ENCODE peak calls at places on chromosomes 11 and 22, in six cellular contexts. One of them, this sample, is unnamed.

GRCh38 chr11:12235549-12235944 is 125.2 kb downstream of the MICAL2 start:
- DNase-seq in HCT116: no peak
- DNase-seq in K562: peak
- DNase-seq in HL-60: no peak
- DNase-seq in breast epithelium: no peak
- DNase-seq in spleen: no peak
- DNase-seq in this sample: no peak

GRCh38 chr11:26753738-26754504 is 32.1 kb upstream of the SLC5A12 start:
- DNase-seq in breast epithelium: peak
- DNase-seq in HCT116: peak
- DNase-seq in HL-60: peak
- DNase-seq in spleen: no peak
- DNase-seq in K562: peak
- DNase-seq in this sample: no peak

GRCh38 chr11:110830344-110831141 is 118.3 kb upstream of the ARHGAP20 start:
- DNase-seq in K562: no peak
- DNase-seq in HL-60: no peak
- DNase-seq in spleen: no peak
- DNase-seq in HCT116: no peak
- DNase-seq in breast epithelium: no peak
- DNase-seq in this sample: peak

GRCh38 chr22:21947040-21948014 is 5.3 kb downstream of the PPM1F start:
- DNase-seq in HL-60: no peak
- DNase-seq in K562: peak
- DNase-seq in HCT116: no peak
- DNase-seq in breast epithelium: no peak
- DNase-seq in spleen: peak
- DNase-seq in this sample: no peak

GRCh38 chr11:113048820-113049555 is 87.8 kb downstream of the NCAM1 start:
- DNase-seq in breast epithelium: no peak
- DNase-seq in HL-60: no peak
- DNase-seq in spleen: no peak
- DNase-seq in K562: no peak
- DNase-seq in HCT116: no peak
- DNase-seq in this sample: no peak

GRCh38 chr11:88320149-88320559 is 17.4 kb downstream of the CTSC start:
- DNase-seq in spleen: no peak
- DNase-seq in K562: no peak
- DNase-seq in breast epithelium: no peak
- DNase-seq in HL-60: no peak
- DNase-seq in HCT116: no peak
- DNase-seq in this sample: no peak

GRCh38 chr11:124788521-124788920 is 11.7 kb downstream of the MSANTD2 start:
- DNase-seq in HL-60: no peak
- DNase-seq in breast epithelium: no peak
- DNase-seq in spleen: no peak
- DNase-seq in HCT116: no peak
- DNase-seq in K562: no peak
- DNase-seq in this sample: no peak

GRCh38 chr11:196786-197731 is 4.2 kb downstream of the SCGB1C1 start:
- DNase-seq in HCT116: no peak
- DNase-seq in breast epithelium: no peak
- DNase-seq in spleen: no peak
- DNase-seq in K562: no peak
- DNase-seq in HL-60: peak
- DNase-seq in this sample: no peak

GRCh38 chr11:122202951-122203456 is 87.0 kb upstream of the BLID start:
- DNase-seq in HL-60: peak
- DNase-seq in K562: peak
- DNase-seq in spleen: peak
- DNase-seq in breast epithelium: peak
- DNase-seq in HCT116: peak
- DNase-seq in this sample: peak

GRCh38 chr22:26170795-26171194 is 1.5 kb downstream of the SEZ6L start:
- DNase-seq in HCT116: no peak
- DNase-seq in K562: peak
- DNase-seq in spleen: no peak
- DNase-seq in HL-60: no peak
- DNase-seq in breast epithelium: no peak
- DNase-seq in this sample: peak

GRCh38 chr22:35661377-35661937 is 13.2 kb downstream of the APOL6 start:
- DNase-seq in HL-60: no peak
- DNase-seq in spleen: no peak
- DNase-seq in HCT116: no peak
- DNase-seq in K562: no peak
- DNase-seq in breast epithelium: no peak
- DNase-seq in this sample: no peak

DNA sequence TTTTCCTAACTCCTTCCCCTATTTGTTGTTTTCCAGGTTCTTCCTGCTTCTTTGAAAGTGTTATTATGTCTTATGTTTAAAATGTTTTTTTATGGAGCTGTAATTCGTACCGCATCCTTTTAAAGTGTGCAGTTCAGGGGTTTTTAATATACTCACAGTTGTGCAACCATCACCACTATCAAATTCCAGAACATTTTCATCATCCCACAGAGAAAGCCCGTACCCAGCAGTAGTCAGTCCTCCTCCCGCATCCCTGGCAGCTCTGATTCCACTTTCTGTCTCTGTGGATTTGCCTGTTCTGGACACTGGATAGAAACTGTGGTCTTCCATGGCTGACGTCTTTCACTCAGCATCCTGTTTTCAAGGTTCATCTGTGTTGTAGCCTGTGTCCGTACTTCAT is 73.7 kb downstream of the JAM3 start:
- DNase-seq in breast epithelium: no peak
- DNase-seq in spleen: no peak
- DNase-seq in HCT116: no peak
- DNase-seq in K562: no peak
- DNase-seq in HL-60: no peak
- DNase-seq in this sample: no peak
- TF ChIP-seq POLR2AphosphoS5 in breast epithelium: no peak
- TF ChIP-seq POLR2AphosphoS5 in spleen: no peak
- TF ChIP-seq POLR2AphosphoS5 in HCT116: no peak
- TF ChIP-seq POLR2AphosphoS5 in K562: no peak
- TF ChIP-seq POLR2AphosphoS5 in HL-60: no peak
- TF ChIP-seq POLR2AphosphoS5 in this sample: no peak

GRCh38 chr22:46125816-46126770 is 24.2 kb upstream of the PPARA start:
- DNase-seq in HCT116: no peak
- DNase-seq in HL-60: no peak
- DNase-seq in spleen: no peak
- DNase-seq in breast epithelium: no peak
- DNase-seq in K562: no peak
- DNase-seq in this sample: no peak
- TF ChIP-seq POLR2AphosphoS5 in HCT116: no peak
- TF ChIP-seq POLR2AphosphoS5 in HL-60: no peak
- TF ChIP-seq POLR2AphosphoS5 in spleen: no peak
- TF ChIP-seq POLR2AphosphoS5 in breast epithelium: no peak
- TF ChIP-seq POLR2AphosphoS5 in K562: no peak
- TF ChIP-seq POLR2AphosphoS5 in this sample: no peak

DNA sequence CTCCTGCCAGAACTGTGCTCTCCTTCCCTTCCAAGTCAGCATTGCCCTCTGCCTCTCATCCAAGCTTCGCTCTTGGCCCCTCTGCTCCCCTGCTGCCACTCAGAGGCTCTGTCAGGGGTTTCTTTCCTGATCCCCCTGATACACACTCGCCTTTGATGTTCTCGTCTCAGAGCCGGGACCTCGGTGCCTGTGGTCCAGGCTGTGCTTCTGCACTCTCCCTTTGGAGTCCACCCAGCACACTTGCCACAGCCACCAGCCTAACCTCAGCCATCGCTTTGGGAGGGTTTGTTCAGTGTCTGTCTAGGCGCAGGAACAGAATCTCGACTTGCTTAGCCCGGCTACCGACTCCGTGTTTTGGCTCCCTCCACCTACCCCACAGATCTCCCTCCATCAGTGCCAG is 29.1 kb downstream of the PPFIA1 start:
- DNase-seq in breast epithelium: no peak
- DNase-seq in K562: no peak
- DNase-seq in HCT116: no peak
- DNase-seq in HL-60: no peak
- DNase-seq in spleen: peak
- DNase-seq in this sample: no peak
- TF ChIP-seq POLR2AphosphoS5 in breast epithelium: no peak
- TF ChIP-seq POLR2AphosphoS5 in K562: no peak
- TF ChIP-seq POLR2AphosphoS5 in HCT116: no peak
- TF ChIP-seq POLR2AphosphoS5 in HL-60: no peak
- TF ChIP-seq POLR2AphosphoS5 in spleen: no peak
- TF ChIP-seq POLR2AphosphoS5 in this sample: no peak

GRCh38 chr11:30564994-30565393 is 21.2 kb downstream of the MPPED2 start:
- DNase-seq in spleen: no peak
- DNase-seq in K562: no peak
- DNase-seq in HL-60: no peak
- DNase-seq in breast epithelium: no peak
- DNase-seq in HCT116: no peak
- DNase-seq in this sample: no peak
- TF ChIP-seq POLR2AphosphoS5 in spleen: no peak
- TF ChIP-seq POLR2AphosphoS5 in K562: no peak
- TF ChIP-seq POLR2AphosphoS5 in HL-60: no peak
- TF ChIP-seq POLR2AphosphoS5 in breast epithelium: no peak
- TF ChIP-seq POLR2AphosphoS5 in HCT116: no peak
- TF ChIP-seq POLR2AphosphoS5 in this sample: no peak

GRCh38 chr11:67441082-67441683 is 2.1 kb downstream of the CORO1B start:
- DNase-seq in spleen: no peak
- DNase-seq in HCT116: no peak
- DNase-seq in HL-60: no peak
- DNase-seq in K562: no peak
- DNase-seq in breast epithelium: no peak
- DNase-seq in this sample: no peak

GRCh38 chr11:67441731-67442401 is 1.4 kb downstream of the CORO1B start:
- DNase-seq in K562: no peak
- DNase-seq in HCT116: no peak
- DNase-seq in HL-60: no peak
- DNase-seq in breast epithelium: no peak
- DNase-seq in spleen: peak
- DNase-seq in this sample: no peak

GRCh38 chr11:67445515-67445914 is 2.2 kb upstream of the CORO1B start:
- DNase-seq in HL-60: no peak
- DNase-seq in K562: no peak
- DNase-seq in spleen: no peak
- DNase-seq in breast epithelium: no peak
- DNase-seq in HCT116: no peak
- DNase-seq in this sample: no peak

GRCh38 chr11:67440229-67441081 is 2.8 kb downstream of the CORO1B start:
- DNase-seq in spleen: no peak
- DNase-seq in breast epithelium: no peak
- DNase-seq in K562: no peak
- DNase-seq in HCT116: no peak
- DNase-seq in HL-60: no peak
- DNase-seq in this sample: no peak

GRCh38 chr11:67442504-67443398 is 525 bp downstream of the CORO1B start:
- DNase-seq in spleen: peak
- DNase-seq in HCT116: no peak
- DNase-seq in breast epithelium: no peak
- DNase-seq in K562: no peak
- DNase-seq in HL-60: no peak
- DNase-seq in this sample: no peak
- TF ChIP-seq POLR2AphosphoS5 in spleen: peak
- TF ChIP-seq POLR2AphosphoS5 in HCT116: no peak
- TF ChIP-seq POLR2AphosphoS5 in breast epithelium: no peak
- TF ChIP-seq POLR2AphosphoS5 in K562: no peak
- TF ChIP-seq POLR2AphosphoS5 in HL-60: peak
- TF ChIP-seq POLR2AphosphoS5 in this sample: no peak